ENCODE peak calls at places on chromosomes 1 and 21, in eight cellular contexts. N, L, S, C, A, R, K and V are unnamed samples.

GRCh38 chr1:61241411-61241838 is 159.1 kb downstream of the NFIA start:
- DNase-seq in N (peak), L (no peak), S (no peak), K (peak), C (no peak), A (no peak), R (no peak), V (peak)

GRCh38 chr1:234962340-234962989 is 166.2 kb downstream of the TOMM20 start:
- DNase-seq in R (no peak), K (peak), S (no peak), A (peak), L (no peak), N (no peak), C (no peak), V (peak)

GRCh38 chr1:107430540-107431228 is 289.8 kb downstream of the NTNG1 start:
- DNase-seq in A (no peak), R (no peak), L (peak), K (peak), N (peak), S (no peak), C (peak), V (peak)

GRCh38 chr1:194535369-194535768 is 1349.0 kb upstream of the B3GALT2 start:
- DNase-seq in A (no peak), K (no peak), C (no peak), S (no peak), R (no peak), L (no peak), N (no peak), V (no peak)

GRCh38 chr1:165842363-165843129 is 15.1 kb downstream of the UCK2 start:
- DNase-seq in R (no peak), A (no peak), C (peak), N (no peak), S (no peak), L (peak), K (no peak), V (peak)

GRCh38 chr21:38990424-38990794 is 184.7 kb downstream of the ETS2 start:
- DNase-seq in L (no peak), A (no peak), S (no peak), N (peak), R (no peak), K (no peak), C (no peak), V (no peak)

GRCh38 chr1:52139817-52140540 is 1.9 kb upstream of the ZFYVE9 start:
- DNase-seq in L (no peak), C (peak), N (no peak), A (no peak), R (no peak), K (no peak), S (no peak), V (peak)

GRCh38 chr21:32094792-32095191 is 184.1 kb downstream of the MIS18A start:
- DNase-seq in C (peak), K (no peak), S (no peak), L (no peak), A (no peak), N (no peak), R (no peak), V (no peak)

GRCh38 chr1:13737388-13737787 is 37.4 kb downstream of the PRDM2 start:
- DNase-seq in L (no peak), C (no peak), K (no peak), N (no peak), S (no peak), A (no peak), R (no peak), V (no peak)

GRCh38 chr1:160954158-160955104 is at the start of gene ITLN2:
- DNase-seq in K (no peak), R (no peak), N (peak), C (peak), L (peak), S (no peak), A (no peak), V (peak)

GRCh38 chr1:76669146-76669545 is 198.1 kb upstream of the ST6GALNAC5 start:
- DNase-seq in R (no peak), A (no peak), L (no peak), N (no peak), C (no peak), S (no peak), K (no peak), V (no peak)

GRCh38 chr21:18893411-18893810 is 489.8 kb upstream of the TMPRSS15 start:
- DNase-seq in N (no peak), L (no peak), A (no peak), R (no peak), S (no peak), K (no peak), C (no peak), V (no peak)

GRCh38 chr1:15584489-15585363 is at the start of gene AGMAT:
- DNase-seq in L (peak), K (no peak), N (peak), R (peak), A (no peak), C (peak), S (no peak), V (no peak)

GRCh38 chr1:53076165-53076564 is 14.2 kb downstream of the PODN start:
- DNase-seq in N (no peak), L (no peak), K (no peak), S (peak), A (no peak), C (no peak), R (no peak), V (no peak)

GRCh38 chr1:212700892-212701819 is 1.5 kb upstream of the BATF3 start:
- DNase-seq in S (peak), C (peak), R (peak), K (peak), N (peak), L (peak), A (no peak), V (no peak)

GRCh38 chr1:228997721-228998144 is 262.5 kb downstream of the RHOU start:
- DNase-seq in L (no peak), N (no peak), A (no peak), R (no peak), K (no peak), C (no peak), S (no peak), V (no peak)

GRCh38 chr1:39892611-39893595 is 8.8 kb downstream of the MYCL start:
- DNase-seq in K (no peak), C (peak), R (no peak), A (no peak), S (no peak), L (peak), N (no peak), V (peak)

GRCh38 chr1:17233675-17234074 is 15.2 kb upstream of the PADI3 start:
- DNase-seq in C (peak), A (no peak), K (peak), S (peak), N (peak), L (no peak), R (peak), V (peak)

GRCh38 chr1:15765495-15766194 is 7.0 kb downstream of the FBLIM1 start:
- DNase-seq in S (no peak), L (no peak), N (no peak), K (no peak), C (no peak), R (no peak), A (no peak), V (peak)

GRCh38 chr1:239963861-239964260 is 127.8 kb upstream of the FMN2 start:
- DNase-seq in L (no peak), S (no peak), R (no peak), A (no peak), K (no peak), N (no peak), C (no peak), V (no peak)

GRCh38 chr1:237171564-237172485 is 129.8 kb downstream of the RYR2 start:
- DNase-seq in A (no peak), C (peak), K (no peak), L (no peak), N (no peak), R (no peak), S (no peak), V (no peak)

GRCh38 chr1:180116964-180117763 is 37.5 kb upstream of the QSOX1 start:
- DNase-seq in K (no peak), A (no peak), R (peak), L (peak), N (no peak), C (no peak), S (no peak), V (no peak)

GRCh38 chr1:212161231-212161781 is 123.9 kb upstream of the PPP2R5A start:
- DNase-seq in S (no peak), C (no peak), N (no peak), K (no peak), A (no peak), L (no peak), R (no peak), V (peak)

GRCh38 chr1:100387209-100387608 is 34.9 kb downstream of the CDC14A start:
- DNase-seq in C (no peak), N (no peak), A (no peak), S (no peak), L (no peak), R (no peak), K (no peak), V (no peak)

GRCh38 chr1:3814771-3815561 is 18.7 kb upstream of the LRRC47 start:
- DNase-seq in C (no peak), A (no peak), R (no peak), S (no peak), L (no peak), N (no peak), K (no peak), V (no peak)

GRCh38 chr1:205950826-205951549 is 7.7 kb upstream of the SLC26A9 start:
- DNase-seq in A (no peak), S (no peak), R (no peak), N (no peak), L (no peak), C (no peak), K (no peak), V (peak)

GRCh38 chr21:45329261-45330074 is 41.8 kb upstream of the POFUT2 start:
- DNase-seq in C (no peak), A (no peak), N (no peak), R (peak), K (no peak), S (peak), L (no peak), V (no peak)

GRCh38 chr1:216898801-216899200 is 175.6 kb upstream of the ESRRG start:
- DNase-seq in K (no peak), L (no peak), N (no peak), C (no peak), R (no peak), A (no peak), S (no peak), V (peak)
- TF ChIP-seq CTCF in K (no peak), L (no peak), N (no peak), C (no peak), R (no peak), A (no peak), S (no peak), V (no peak)

GRCh38 chr1:183247931-183248330 is 61.9 kb downstream of the LAMC2 start:
- DNase-seq in K (no peak), N (no peak), A (no peak), C (no peak), R (no peak), S (no peak), L (no peak), V (no peak)
- H3K4me3 ChIP-seq in K (no peak), N (no peak), A (no peak), C (no peak), R (no peak), S (no peak), L (no peak), V (no peak)

DNA sequence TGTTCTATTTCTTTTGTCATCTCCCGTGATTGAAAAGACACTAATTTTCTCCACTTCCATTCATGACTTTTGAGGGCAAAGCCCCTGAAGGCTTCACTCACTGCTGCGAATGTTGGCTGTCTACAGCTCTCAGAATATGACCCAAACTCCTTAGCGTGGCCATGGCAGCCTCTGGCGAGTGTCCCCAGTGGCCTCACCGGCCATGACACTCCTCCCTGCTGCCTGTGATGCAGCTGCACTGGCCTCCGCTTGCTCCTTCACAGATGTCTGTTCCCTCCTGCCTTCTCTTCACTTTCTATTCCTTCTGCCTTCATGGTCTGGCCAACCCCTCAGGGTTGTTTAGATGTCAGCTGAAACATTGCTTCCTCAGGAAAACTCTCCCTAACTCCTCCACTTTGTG is 30.8 kb upstream of the PTPRF start:
- DNase-seq in C (no peak), R (no peak), S (no peak), N (no peak), K (no peak), L (no peak), A (no peak), V (no peak)
- TF ChIP-seq CTCF in C (no peak), R (no peak), S (no peak), N (no peak), K (no peak), L (no peak), A (no peak), V (no peak)

GRCh38 chr1:223011230-223011856 is 131.7 kb downstream of the TLR5 start:
- DNase-seq in S (no peak), N (no peak), K (no peak), R (no peak), L (no peak), A (no peak), C (no peak), V (peak)
- H3K4me3 ChIP-seq in S (no peak), N (no peak), K (peak), R (no peak), L (no peak), A (no peak), C (no peak), V (no peak)

DNA sequence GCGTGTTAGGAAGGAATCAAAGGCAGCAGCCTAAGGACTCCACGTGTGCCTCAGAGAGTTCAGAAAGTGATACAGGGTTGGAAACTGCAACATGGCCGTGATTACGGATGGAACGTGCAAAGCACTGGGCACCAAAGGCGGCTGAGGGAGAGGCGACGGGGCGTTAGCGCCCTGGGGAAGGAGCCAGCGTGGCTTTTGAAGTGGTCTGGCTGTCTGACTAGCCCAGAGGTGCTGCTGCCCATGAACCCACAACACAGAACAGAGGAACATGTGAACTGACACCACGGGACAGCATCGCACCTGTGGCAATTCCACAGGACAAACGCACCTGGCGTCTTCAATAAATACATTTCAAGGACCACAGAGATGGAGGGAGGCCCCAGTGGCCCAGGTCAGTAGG is 18.0 kb upstream of the TMEM52 start:
- DNase-seq in S (peak), C (no peak), N (no peak), L (no peak), K (no peak), A (no peak), R (no peak), V (no peak)
- TF ChIP-seq CTCF in S (no peak), C (no peak), N (no peak), L (no peak), K (no peak), A (no peak), R (no peak), V (no peak)